ENCODE peak calls at places on chromosomes 6 and 20, in eight cellular contexts. One of them, this sample, is unnamed. For H3K4me1, the result is how much of the 10 kb centered on the place peaks cover.

GRCh38 chr20:59333260-59333845 is 32.9 kb downstream of the EDN3 start:
- ATAC-seq in heart right ventricle: no peak
- ATAC-seq in RWPE2: no peak
- ATAC-seq in pancreas: no peak
- ATAC-seq in CD8-positive, alpha-beta T cell: no peak
- ATAC-seq in Panc1: no peak
- ATAC-seq in left lung: no peak
- ATAC-seq in upper lobe of left lung: no peak
- ATAC-seq in this sample: no peak

GRCh38 chr20:12700701-12701100 is 308.1 kb upstream of the SPTLC3 start:
- ATAC-seq in Panc1: no peak
- ATAC-seq in heart right ventricle: no peak
- ATAC-seq in pancreas: peak
- ATAC-seq in CD8-positive, alpha-beta T cell: no peak
- ATAC-seq in left lung: no peak
- ATAC-seq in RWPE2: no peak
- ATAC-seq in upper lobe of left lung: no peak
- ATAC-seq in this sample: no peak

GRCh38 chr6:166418691-166419143 is 36.0 kb upstream of the MPC1 start:
- ATAC-seq in left lung: no peak
- ATAC-seq in CD8-positive, alpha-beta T cell: peak
- ATAC-seq in Panc1: no peak
- ATAC-seq in RWPE2: no peak
- ATAC-seq in pancreas: no peak
- ATAC-seq in heart right ventricle: no peak
- ATAC-seq in upper lobe of left lung: no peak
- ATAC-seq in this sample: no peak

GRCh38 chr6:139882977-139883728 is 508.7 kb upstream of the CITED2 start:
- ATAC-seq in RWPE2: peak
- ATAC-seq in pancreas: peak
- ATAC-seq in left lung: peak
- ATAC-seq in heart right ventricle: peak
- ATAC-seq in CD8-positive, alpha-beta T cell: no peak
- ATAC-seq in Panc1: peak
- ATAC-seq in upper lobe of left lung: no peak
- ATAC-seq in this sample: peak

GRCh38 chr20:50673146-50673830 is 18.1 kb downstream of the RIPOR3 start:
- ATAC-seq in heart right ventricle: no peak
- ATAC-seq in Panc1: no peak
- ATAC-seq in pancreas: peak
- ATAC-seq in CD8-positive, alpha-beta T cell: no peak
- ATAC-seq in upper lobe of left lung: no peak
- ATAC-seq in left lung: no peak
- ATAC-seq in RWPE2: no peak
- ATAC-seq in this sample: peak

GRCh38 chr6:133262804-133263203 is 21.6 kb downstream of the EYA4 start:
- ATAC-seq in heart right ventricle: peak
- ATAC-seq in RWPE2: no peak
- ATAC-seq in Panc1: no peak
- ATAC-seq in upper lobe of left lung: no peak
- ATAC-seq in left lung: no peak
- ATAC-seq in CD8-positive, alpha-beta T cell: no peak
- ATAC-seq in pancreas: no peak
- ATAC-seq in this sample: no peak

GRCh38 chr6:107344981-107345380 is 114.4 kb downstream of the PDSS2 start:
- ATAC-seq in CD8-positive, alpha-beta T cell: no peak
- ATAC-seq in RWPE2: no peak
- ATAC-seq in heart right ventricle: no peak
- ATAC-seq in left lung: no peak
- ATAC-seq in Panc1: no peak
- ATAC-seq in upper lobe of left lung: no peak
- ATAC-seq in pancreas: no peak
- ATAC-seq in this sample: no peak

GRCh38 chr6:69816017-69816416 is 19.2 kb upstream of the LMBRD1 start:
- ATAC-seq in heart right ventricle: no peak
- ATAC-seq in left lung: no peak
- ATAC-seq in Panc1: no peak
- ATAC-seq in CD8-positive, alpha-beta T cell: peak
- ATAC-seq in pancreas: no peak
- ATAC-seq in RWPE2: no peak
- ATAC-seq in upper lobe of left lung: no peak
- ATAC-seq in this sample: no peak

GRCh38 chr6:108169801-108170606 is 4.2 kb downstream of the NR2E1 start:
- ATAC-seq in heart right ventricle: no peak
- ATAC-seq in upper lobe of left lung: no peak
- ATAC-seq in left lung: no peak
- ATAC-seq in pancreas: no peak
- ATAC-seq in RWPE2: no peak
- ATAC-seq in CD8-positive, alpha-beta T cell: no peak
- ATAC-seq in Panc1: no peak
- ATAC-seq in this sample: no peak

GRCh38 chr6:139330841-139331500 is 39.2 kb upstream of the TXLNB start:
- ATAC-seq in CD8-positive, alpha-beta T cell: no peak
- ATAC-seq in left lung: no peak
- ATAC-seq in RWPE2: no peak
- ATAC-seq in Panc1: no peak
- ATAC-seq in heart right ventricle: no peak
- ATAC-seq in upper lobe of left lung: no peak
- ATAC-seq in pancreas: no peak
- ATAC-seq in this sample: no peak

GRCh38 chr20:4649941-4650681 is 71.6 kb upstream of the PRND start:
- ATAC-seq in CD8-positive, alpha-beta T cell: no peak
- ATAC-seq in upper lobe of left lung: no peak
- ATAC-seq in Panc1: no peak
- ATAC-seq in left lung: no peak
- ATAC-seq in RWPE2: no peak
- ATAC-seq in heart right ventricle: no peak
- ATAC-seq in pancreas: no peak
- ATAC-seq in this sample: no peak

GRCh38 chr6:94670017-94670416 is 907.3 kb upstream of the MANEA start:
- ATAC-seq in heart right ventricle: no peak
- ATAC-seq in Panc1: no peak
- ATAC-seq in CD8-positive, alpha-beta T cell: no peak
- ATAC-seq in RWPE2: no peak
- ATAC-seq in left lung: no peak
- ATAC-seq in pancreas: no peak
- ATAC-seq in upper lobe of left lung: no peak
- ATAC-seq in this sample: no peak

GRCh38 chr6:37547564-37548061 is 47.9 kb upstream of the CCDC167 start:
- ATAC-seq in RWPE2: peak
- ATAC-seq in Panc1: no peak
- ATAC-seq in heart right ventricle: peak
- ATAC-seq in CD8-positive, alpha-beta T cell: peak
- ATAC-seq in left lung: no peak
- ATAC-seq in pancreas: no peak
- ATAC-seq in upper lobe of left lung: no peak
- ATAC-seq in this sample: no peak

GRCh38 chr6:17904491-17905120 is 82.8 kb downstream of the KIF13A start:
- ATAC-seq in upper lobe of left lung: peak
- ATAC-seq in RWPE2: no peak
- ATAC-seq in left lung: peak
- ATAC-seq in CD8-positive, alpha-beta T cell: no peak
- ATAC-seq in pancreas: no peak
- ATAC-seq in Panc1: no peak
- ATAC-seq in heart right ventricle: no peak
- ATAC-seq in this sample: no peak

GRCh38 chr20:62530643-62531032 is 54.8 kb upstream of the GATA5 start:
- ATAC-seq in left lung: no peak
- ATAC-seq in upper lobe of left lung: no peak
- ATAC-seq in Panc1: no peak
- ATAC-seq in CD8-positive, alpha-beta T cell: no peak
- ATAC-seq in RWPE2: no peak
- ATAC-seq in heart right ventricle: no peak
- ATAC-seq in pancreas: no peak
- ATAC-seq in this sample: no peak

GRCh38 chr6:40391086-40391485 is 196.1 kb downstream of the LRFN2 start:
- ATAC-seq in upper lobe of left lung: no peak
- ATAC-seq in CD8-positive, alpha-beta T cell: peak
- ATAC-seq in Panc1: no peak
- ATAC-seq in left lung: no peak
- ATAC-seq in heart right ventricle: no peak
- ATAC-seq in RWPE2: no peak
- ATAC-seq in pancreas: no peak
- ATAC-seq in this sample: no peak

GRCh38 chr6:118652051-118652699 is 784 bp upstream of the CEP85L start:
- ATAC-seq in upper lobe of left lung: no peak
- ATAC-seq in CD8-positive, alpha-beta T cell: no peak
- ATAC-seq in RWPE2: no peak
- ATAC-seq in left lung: no peak
- ATAC-seq in heart right ventricle: no peak
- ATAC-seq in Panc1: peak
- ATAC-seq in pancreas: no peak
- ATAC-seq in this sample: no peak

GRCh38 chr6:6243846-6244245 is 76.6 kb downstream of the F13A1 start:
- ATAC-seq in pancreas: peak
- ATAC-seq in heart right ventricle: no peak
- ATAC-seq in RWPE2: no peak
- ATAC-seq in upper lobe of left lung: no peak
- ATAC-seq in CD8-positive, alpha-beta T cell: no peak
- ATAC-seq in left lung: no peak
- ATAC-seq in Panc1: no peak
- ATAC-seq in this sample: no peak

GRCh38 chr6:11430036-11430435 is 107.5 kb upstream of the TMEM170B start:
- ATAC-seq in left lung: no peak
- ATAC-seq in CD8-positive, alpha-beta T cell: no peak
- ATAC-seq in pancreas: no peak
- ATAC-seq in Panc1: no peak
- ATAC-seq in upper lobe of left lung: no peak
- ATAC-seq in heart right ventricle: no peak
- ATAC-seq in RWPE2: no peak
- ATAC-seq in this sample: no peak

GRCh38 chr6:11433860-11434259 is 103.7 kb upstream of the TMEM170B start:
- ATAC-seq in RWPE2: no peak
- ATAC-seq in Panc1: no peak
- ATAC-seq in CD8-positive, alpha-beta T cell: no peak
- ATAC-seq in left lung: peak
- ATAC-seq in upper lobe of left lung: no peak
- ATAC-seq in heart right ventricle: no peak
- ATAC-seq in pancreas: peak
- ATAC-seq in this sample: no peak

GRCh38 chr6:11432713-11433450 is 104.7 kb upstream of the TMEM170B start:
- ATAC-seq in RWPE2: peak
- ATAC-seq in pancreas: no peak
- ATAC-seq in CD8-positive, alpha-beta T cell: no peak
- ATAC-seq in left lung: peak
- ATAC-seq in heart right ventricle: peak
- ATAC-seq in upper lobe of left lung: no peak
- ATAC-seq in Panc1: peak
- ATAC-seq in this sample: peak

GRCh38 chr6:11431455-11431937 is 106.1 kb upstream of the TMEM170B start:
- ATAC-seq in heart right ventricle: no peak
- ATAC-seq in Panc1: no peak
- ATAC-seq in CD8-positive, alpha-beta T cell: no peak
- ATAC-seq in upper lobe of left lung: no peak
- ATAC-seq in left lung: no peak
- ATAC-seq in RWPE2: no peak
- ATAC-seq in pancreas: no peak
- ATAC-seq in this sample: no peak

GRCh38 chr6:11432091-11432490 is 105.5 kb upstream of the TMEM170B start:
- ATAC-seq in pancreas: no peak
- ATAC-seq in Panc1: no peak
- ATAC-seq in CD8-positive, alpha-beta T cell: no peak
- ATAC-seq in left lung: peak
- ATAC-seq in RWPE2: no peak
- ATAC-seq in upper lobe of left lung: no peak
- ATAC-seq in heart right ventricle: no peak
- ATAC-seq in this sample: no peak
- H3K4me1 ChIP-seq in pancreas: under half
- H3K4me1 ChIP-seq in Panc1: under half
- H3K4me1 ChIP-seq in CD8-positive, alpha-beta T cell: under half
- H3K4me1 ChIP-seq in left lung: half or more
- H3K4me1 ChIP-seq in RWPE2: under half
- H3K4me1 ChIP-seq in upper lobe of left lung: half or more
- H3K4me1 ChIP-seq in heart right ventricle: under half
- H3K4me1 ChIP-seq in this sample: half or more

GRCh38 chr20:31664696-31665354 is 27.1 kb downstream of the COX4I2 start:
- ATAC-seq in heart right ventricle: no peak
- ATAC-seq in Panc1: peak
- ATAC-seq in CD8-positive, alpha-beta T cell: no peak
- ATAC-seq in left lung: peak
- ATAC-seq in pancreas: peak
- ATAC-seq in upper lobe of left lung: no peak
- ATAC-seq in RWPE2: peak
- ATAC-seq in this sample: no peak
- H3K4me1 ChIP-seq in heart right ventricle: half or more
- H3K4me1 ChIP-seq in Panc1: under half
- H3K4me1 ChIP-seq in CD8-positive, alpha-beta T cell: under half
- H3K4me1 ChIP-seq in left lung: half or more
- H3K4me1 ChIP-seq in pancreas: under half
- H3K4me1 ChIP-seq in upper lobe of left lung: half or more
- H3K4me1 ChIP-seq in RWPE2: under half
- H3K4me1 ChIP-seq in this sample: under half

DNA sequence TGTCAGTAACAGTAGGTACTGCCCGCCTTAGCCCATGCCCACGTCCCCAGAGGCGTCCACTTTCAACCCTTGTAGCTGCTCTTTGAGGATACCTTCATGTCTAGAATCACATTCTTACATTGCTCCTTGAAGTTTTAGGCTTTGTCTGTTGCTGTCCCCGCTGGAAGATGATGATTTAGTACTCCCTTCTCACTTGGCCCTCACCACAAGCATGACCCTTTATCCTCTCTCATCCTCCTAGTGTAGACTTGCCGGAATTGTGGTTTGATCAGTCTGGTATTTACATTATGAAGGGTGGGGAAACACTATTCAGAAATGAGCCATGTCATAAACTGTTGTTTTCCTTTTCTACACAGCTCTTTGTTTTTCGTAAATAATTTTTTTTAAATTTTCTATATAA is 87.4 kb downstream of the ARID1B start:
- ATAC-seq in RWPE2: no peak
- ATAC-seq in left lung: no peak
- ATAC-seq in heart right ventricle: no peak
- ATAC-seq in pancreas: peak
- ATAC-seq in Panc1: no peak
- ATAC-seq in upper lobe of left lung: no peak
- ATAC-seq in CD8-positive, alpha-beta T cell: no peak
- ATAC-seq in this sample: no peak
- H3K4me1 ChIP-seq in RWPE2: under half
- H3K4me1 ChIP-seq in left lung: under half
- H3K4me1 ChIP-seq in heart right ventricle: half or more
- H3K4me1 ChIP-seq in pancreas: under half
- H3K4me1 ChIP-seq in Panc1: under half
- H3K4me1 ChIP-seq in upper lobe of left lung: under half
- H3K4me1 ChIP-seq in CD8-positive, alpha-beta T cell: under half
- H3K4me1 ChIP-seq in this sample: half or more

DNA sequence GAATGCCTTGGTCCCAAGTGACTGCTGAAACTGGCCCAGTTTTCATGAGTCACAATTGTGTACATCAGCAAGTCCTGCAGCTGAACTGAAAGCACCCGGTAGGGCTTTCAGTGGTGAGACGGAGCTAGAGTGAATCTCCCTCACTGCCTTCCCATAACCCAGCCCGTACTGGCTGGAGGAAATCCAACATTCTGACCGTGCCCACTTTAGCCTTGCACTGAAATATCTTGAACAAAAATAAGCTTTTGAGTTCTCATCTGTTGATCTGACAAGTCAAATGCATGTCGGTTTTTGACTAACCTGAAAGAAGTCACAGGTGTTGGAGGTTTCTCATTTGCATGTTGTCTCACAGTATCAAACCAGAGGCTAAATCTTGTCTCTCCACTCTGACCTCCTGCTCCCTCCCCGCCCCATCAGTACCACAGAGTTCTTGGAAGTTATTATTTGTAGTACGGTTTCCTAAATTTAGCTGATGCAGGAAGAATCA is 35.9 kb downstream of the DUSP22 start:
- ATAC-seq in left lung: peak
- ATAC-seq in RWPE2: peak
- ATAC-seq in Panc1: no peak
- ATAC-seq in upper lobe of left lung: peak
- ATAC-seq in CD8-positive, alpha-beta T cell: no peak
- ATAC-seq in heart right ventricle: peak
- ATAC-seq in pancreas: peak
- ATAC-seq in this sample: peak
- H3K4me1 ChIP-seq in left lung: under half
- H3K4me1 ChIP-seq in RWPE2: under half
- H3K4me1 ChIP-seq in Panc1: under half
- H3K4me1 ChIP-seq in upper lobe of left lung: under half
- H3K4me1 ChIP-seq in CD8-positive, alpha-beta T cell: under half
- H3K4me1 ChIP-seq in heart right ventricle: under half
- H3K4me1 ChIP-seq in pancreas: under half
- H3K4me1 ChIP-seq in this sample: under half

This sample was measured in gastroesophageal sphincter.